ENCODE peak calls at places on chromosomes 12 and 14, in five cellular contexts. One of them, this sample, is unnamed.

GRCh38 chr12:109625131-109625559 is 51.6 kb downstream of the MVK start:
- DNase-seq in HCT116: peak
- DNase-seq in sigmoid colon: no peak
- DNase-seq in PC-3: peak
- DNase-seq in cardiac muscle cell: peak
- DNase-seq in this sample: peak

GRCh38 chr14:97177016-97177415 is 379.8 kb downstream of the VRK1 start:
- DNase-seq in sigmoid colon: no peak
- DNase-seq in PC-3: peak
- DNase-seq in cardiac muscle cell: no peak
- DNase-seq in HCT116: peak
- DNase-seq in this sample: peak

GRCh38 chr12:40819427-40820108 is 127.3 kb downstream of the CNTN1 start:
- DNase-seq in sigmoid colon: peak
- DNase-seq in HCT116: no peak
- DNase-seq in cardiac muscle cell: no peak
- DNase-seq in PC-3: no peak
- DNase-seq in this sample: no peak

GRCh38 chr12:4579305-4580097 is 17.5 kb downstream of the DYRK4 start:
- DNase-seq in sigmoid colon: no peak
- DNase-seq in HCT116: no peak
- DNase-seq in cardiac muscle cell: peak
- DNase-seq in PC-3: peak
- DNase-seq in this sample: no peak

GRCh38 chr12:2384533-2385328 is 331.9 kb downstream of the CACNA1C start:
- DNase-seq in PC-3: no peak
- DNase-seq in cardiac muscle cell: peak
- DNase-seq in sigmoid colon: no peak
- DNase-seq in HCT116: no peak
- DNase-seq in this sample: no peak

GRCh38 chr12:2225736-2226135 is 172.9 kb downstream of the CACNA1C start:
- DNase-seq in cardiac muscle cell: no peak
- DNase-seq in sigmoid colon: no peak
- DNase-seq in PC-3: no peak
- DNase-seq in HCT116: no peak
- DNase-seq in this sample: no peak

GRCh38 chr14:99800781-99801180 is 7.6 kb downstream of the EML1 start:
- DNase-seq in cardiac muscle cell: no peak
- DNase-seq in PC-3: no peak
- DNase-seq in HCT116: no peak
- DNase-seq in sigmoid colon: no peak
- DNase-seq in this sample: no peak

GRCh38 chr12:47717443-47718193 is 7.7 kb downstream of the ENDOU start:
- DNase-seq in PC-3: peak
- DNase-seq in sigmoid colon: peak
- DNase-seq in cardiac muscle cell: peak
- DNase-seq in HCT116: no peak
- DNase-seq in this sample: peak

GRCh38 chr12:51672334-51672733 is 81.3 kb downstream of the SCN8A start:
- DNase-seq in cardiac muscle cell: peak
- DNase-seq in sigmoid colon: no peak
- DNase-seq in PC-3: no peak
- DNase-seq in HCT116: no peak
- DNase-seq in this sample: no peak

GRCh38 chr12:130813436-130813835 is 25.6 kb downstream of the STX2 start:
- DNase-seq in sigmoid colon: no peak
- DNase-seq in PC-3: no peak
- DNase-seq in HCT116: no peak
- DNase-seq in cardiac muscle cell: no peak
- DNase-seq in this sample: no peak

GRCh38 chr12:4355843-4356327 is 23.6 kb downstream of the FGF23 start:
- DNase-seq in HCT116: peak
- DNase-seq in cardiac muscle cell: peak
- DNase-seq in PC-3: peak
- DNase-seq in sigmoid colon: no peak
- DNase-seq in this sample: no peak

GRCh38 chr12:69982081-69982480 is 157.1 kb downstream of the MYRFL start:
- DNase-seq in sigmoid colon: no peak
- DNase-seq in PC-3: no peak
- DNase-seq in HCT116: no peak
- DNase-seq in cardiac muscle cell: peak
- DNase-seq in this sample: no peak

GRCh38 chr12:131091413-131091975 is 137.8 kb downstream of the ADGRD1 start:
- DNase-seq in PC-3: no peak
- DNase-seq in cardiac muscle cell: no peak
- DNase-seq in HCT116: no peak
- DNase-seq in sigmoid colon: peak
- DNase-seq in this sample: no peak

GRCh38 chr12:53636641-53637040 is 10.5 kb upstream of the ATF7 start:
- DNase-seq in sigmoid colon: no peak
- DNase-seq in HCT116: no peak
- DNase-seq in cardiac muscle cell: no peak
- DNase-seq in PC-3: no peak
- DNase-seq in this sample: no peak

GRCh38 chr12:93198086-93198485 is 179.6 kb upstream of the NUDT4 start:
- DNase-seq in cardiac muscle cell: no peak
- DNase-seq in sigmoid colon: no peak
- DNase-seq in PC-3: peak
- DNase-seq in HCT116: peak
- DNase-seq in this sample: peak

GRCh38 chr12:93061414-93062099 is 132.5 kb upstream of the EEA1 start:
- DNase-seq in cardiac muscle cell: no peak
- DNase-seq in sigmoid colon: peak
- DNase-seq in HCT116: no peak
- DNase-seq in PC-3: no peak
- DNase-seq in this sample: no peak

GRCh38 chr12:19150273-19150895 is 20.9 kb downstream of the PLEKHA5 start:
- DNase-seq in cardiac muscle cell: peak
- DNase-seq in PC-3: no peak
- DNase-seq in sigmoid colon: no peak
- DNase-seq in HCT116: no peak
- DNase-seq in this sample: no peak

GRCh38 chr12:120804428-120804827 is 78.8 kb downstream of the ACADS start:
- DNase-seq in cardiac muscle cell: no peak
- DNase-seq in PC-3: no peak
- DNase-seq in HCT116: no peak
- DNase-seq in sigmoid colon: no peak
- DNase-seq in this sample: no peak

GRCh38 chr12:112985655-112986290 is 7.5 kb downstream of the OAS2 start:
- DNase-seq in cardiac muscle cell: no peak
- DNase-seq in sigmoid colon: no peak
- DNase-seq in HCT116: no peak
- DNase-seq in PC-3: peak
- DNase-seq in this sample: no peak

GRCh38 chr12:33253123-33253522 is 186.5 kb downstream of the SYT10 start:
- DNase-seq in cardiac muscle cell: no peak
- DNase-seq in HCT116: no peak
- DNase-seq in PC-3: peak
- DNase-seq in sigmoid colon: no peak
- DNase-seq in this sample: no peak

GRCh38 chr14:72559669-72560068 is 334.2 kb downstream of the DPF3 start:
- DNase-seq in PC-3: no peak
- DNase-seq in sigmoid colon: no peak
- DNase-seq in HCT116: no peak
- DNase-seq in cardiac muscle cell: no peak
- DNase-seq in this sample: peak

GRCh38 chr14:45698462-45699134 is 445.6 kb upstream of the MIS18BP1 start:
- DNase-seq in sigmoid colon: no peak
- DNase-seq in HCT116: no peak
- DNase-seq in cardiac muscle cell: no peak
- DNase-seq in PC-3: no peak
- DNase-seq in this sample: no peak

GRCh38 chr12:20807192-20808080 is 3.1 kb upstream of the SLCO1B3 start:
- DNase-seq in HCT116: no peak
- DNase-seq in PC-3: no peak
- DNase-seq in sigmoid colon: no peak
- DNase-seq in cardiac muscle cell: no peak
- DNase-seq in this sample: no peak

GRCh38 chr14:63656194-63656593 is 14.5 kb upstream of the WDR89 start:
- DNase-seq in cardiac muscle cell: no peak
- DNase-seq in PC-3: no peak
- DNase-seq in HCT116: no peak
- DNase-seq in sigmoid colon: no peak
- DNase-seq in this sample: no peak

GRCh38 chr12:14256555-14257169 is 108.8 kb upstream of the ATF7IP start:
- DNase-seq in sigmoid colon: peak
- DNase-seq in cardiac muscle cell: peak
- DNase-seq in HCT116: peak
- DNase-seq in PC-3: peak
- DNase-seq in this sample: peak

GRCh38 chr14:68627868-68628604 is 164.8 kb downstream of the ZFP36L1 start:
- DNase-seq in HCT116: peak
- DNase-seq in sigmoid colon: no peak
- DNase-seq in PC-3: peak
- DNase-seq in cardiac muscle cell: peak
- DNase-seq in this sample: no peak

GRCh38 chr12:16553457-16553856 is 52.5 kb downstream of the LMO3 start:
- DNase-seq in PC-3: no peak
- DNase-seq in HCT116: no peak
- DNase-seq in sigmoid colon: no peak
- DNase-seq in cardiac muscle cell: peak
- DNase-seq in this sample: no peak

GRCh38 chr14:56117765-56118610 is at the start of gene PELI2:
- DNase-seq in HCT116: peak
- DNase-seq in cardiac muscle cell: peak
- DNase-seq in sigmoid colon: peak
- DNase-seq in PC-3: peak
- DNase-seq in this sample: no peak

GRCh38 chr12:109377139-109377685 is 29.5 kb downstream of the MYO1H start:
- DNase-seq in PC-3: no peak
- DNase-seq in cardiac muscle cell: no peak
- DNase-seq in sigmoid colon: no peak
- DNase-seq in HCT116: no peak
- DNase-seq in this sample: no peak

GRCh38 chr12:64733857-64734256 is 25.3 kb downstream of the GNS start:
- DNase-seq in PC-3: peak
- DNase-seq in HCT116: peak
- DNase-seq in sigmoid colon: no peak
- DNase-seq in cardiac muscle cell: no peak
- DNase-seq in this sample: peak

GRCh38 chr14:57833304-57833703 is 32.6 kb downstream of the SLC35F4 start:
- DNase-seq in PC-3: peak
- DNase-seq in HCT116: peak
- DNase-seq in cardiac muscle cell: peak
- DNase-seq in sigmoid colon: no peak
- DNase-seq in this sample: peak
- H3K27ac ChIP-seq in PC-3: peak
- H3K27ac ChIP-seq in HCT116: no peak
- H3K27ac ChIP-seq in cardiac muscle cell: no peak
- H3K27ac ChIP-seq in sigmoid colon: no peak
- H3K27ac ChIP-seq in this sample: no peak

GRCh38 chr12:83827860-83828259 is 1084.7 kb downstream of the SLC6A15 start:
- DNase-seq in PC-3: peak
- DNase-seq in HCT116: no peak
- DNase-seq in sigmoid colon: no peak
- DNase-seq in cardiac muscle cell: peak
- DNase-seq in this sample: no peak
- TF ChIP-seq CTCF in PC-3: peak
- TF ChIP-seq CTCF in HCT116: peak
- TF ChIP-seq CTCF in sigmoid colon: no peak
- TF ChIP-seq CTCF in cardiac muscle cell: no peak
- TF ChIP-seq CTCF in this sample: no peak

DNA sequence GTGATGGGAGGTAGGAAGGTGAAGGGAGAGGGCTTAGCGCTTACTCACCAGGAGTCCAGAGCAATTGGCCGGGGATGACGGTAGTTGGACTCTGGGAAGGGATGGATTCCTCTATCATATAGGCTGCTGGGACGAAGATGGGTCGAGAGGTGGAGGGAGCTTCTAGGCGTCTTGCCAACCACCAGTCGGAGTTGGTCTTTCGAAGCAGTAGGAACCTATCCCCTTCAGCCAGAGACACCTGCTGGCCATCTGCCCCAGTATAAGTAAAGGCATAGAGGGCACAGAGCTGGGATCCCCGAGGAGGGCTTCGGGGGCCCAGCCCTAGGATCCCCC is 657 bp downstream of the ARHGAP9 start:
- DNase-seq in sigmoid colon: no peak
- DNase-seq in cardiac muscle cell: no peak
- DNase-seq in HCT116: no peak
- DNase-seq in PC-3: no peak
- DNase-seq in this sample: no peak
- H3K27ac ChIP-seq in sigmoid colon: no peak
- H3K27ac ChIP-seq in cardiac muscle cell: no peak
- H3K27ac ChIP-seq in HCT116: no peak
- H3K27ac ChIP-seq in PC-3: no peak
- H3K27ac ChIP-seq in this sample: no peak

DNA sequence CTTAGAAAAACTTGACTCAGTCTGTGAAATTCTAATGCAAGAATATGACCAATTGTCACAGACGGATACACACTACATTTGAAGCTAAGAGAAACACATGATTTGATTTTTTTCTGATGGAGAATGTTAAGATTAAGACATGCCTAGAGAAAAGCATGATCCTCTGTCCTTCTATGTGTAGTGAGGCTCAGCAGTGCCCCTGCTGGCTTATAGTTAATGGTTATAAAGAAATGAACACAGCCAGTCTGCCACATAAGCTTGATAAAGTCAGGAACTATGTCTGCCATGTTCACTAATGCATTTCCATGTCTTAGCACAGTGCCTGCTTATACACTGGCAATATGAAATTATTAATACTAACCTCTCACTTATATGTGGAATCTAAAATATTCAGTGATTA is 168.1 kb upstream of the DAAM1 start:
- DNase-seq in HCT116: peak
- DNase-seq in PC-3: peak
- DNase-seq in cardiac muscle cell: peak
- DNase-seq in sigmoid colon: no peak
- DNase-seq in this sample: peak
- TF ChIP-seq CTCF in HCT116: peak
- TF ChIP-seq CTCF in PC-3: peak
- TF ChIP-seq CTCF in cardiac muscle cell: peak
- TF ChIP-seq CTCF in sigmoid colon: no peak
- TF ChIP-seq CTCF in this sample: peak

GRCh38 chr12:85059594-85059993 is 23.4 kb downstream of the LRRIQ1 start:
- DNase-seq in cardiac muscle cell: no peak
- DNase-seq in PC-3: no peak
- DNase-seq in HCT116: no peak
- DNase-seq in sigmoid colon: no peak
- DNase-seq in this sample: no peak
- H3K27ac ChIP-seq in cardiac muscle cell: no peak
- H3K27ac ChIP-seq in PC-3: no peak
- H3K27ac ChIP-seq in HCT116: no peak
- H3K27ac ChIP-seq in sigmoid colon: no peak
- H3K27ac ChIP-seq in this sample: no peak

DNA sequence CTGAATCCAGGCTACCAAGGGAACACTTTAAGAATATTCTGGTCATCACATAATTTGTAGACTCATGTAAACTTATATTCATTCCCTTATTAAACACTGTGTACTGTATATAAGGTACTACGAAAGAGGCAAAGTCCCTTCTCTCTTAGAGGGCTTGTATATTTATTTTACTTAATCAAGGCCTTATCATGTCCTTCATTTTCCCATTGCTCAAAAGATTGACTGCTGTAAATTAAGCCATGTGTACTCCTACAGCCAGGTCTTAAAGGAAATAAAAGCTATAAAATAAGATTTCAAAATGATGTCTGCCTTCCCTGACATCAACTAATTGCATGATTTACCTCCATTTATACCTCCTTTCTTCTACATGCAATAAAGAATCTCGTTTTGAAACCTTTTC is 5.0 kb downstream of the DENND5B start:
- DNase-seq in cardiac muscle cell: no peak
- DNase-seq in HCT116: no peak
- DNase-seq in sigmoid colon: no peak
- DNase-seq in PC-3: no peak
- DNase-seq in this sample: no peak
- TF ChIP-seq CTCF in cardiac muscle cell: no peak
- TF ChIP-seq CTCF in HCT116: no peak
- TF ChIP-seq CTCF in sigmoid colon: no peak
- TF ChIP-seq CTCF in PC-3: no peak
- TF ChIP-seq CTCF in this sample: no peak

GRCh38 chr12:663293-663871 is at the start of gene NINJ2:
- DNase-seq in cardiac muscle cell: peak
- DNase-seq in PC-3: no peak
- DNase-seq in sigmoid colon: no peak
- DNase-seq in HCT116: no peak
- DNase-seq in this sample: no peak
- H3K27ac ChIP-seq in cardiac muscle cell: no peak
- H3K27ac ChIP-seq in PC-3: no peak
- H3K27ac ChIP-seq in sigmoid colon: peak
- H3K27ac ChIP-seq in HCT116: no peak
- H3K27ac ChIP-seq in this sample: no peak

This sample was measured in RWPE1.